ENCODE peak calls at places on chromosomes 11 and 22, in four cellular contexts. One of them, this sample, is unnamed.

GRCh38 chr11:45133871-45134270 is 12.6 kb upstream of the PRDM11 start:
- DNase-seq in NB4: no peak
- DNase-seq in fibroblast of mammary gland: no peak
- DNase-seq in stomach: no peak
- DNase-seq in this sample: no peak

GRCh38 chr11:8709002-8709672 is 26.5 kb downstream of the RPL27A start:
- DNase-seq in NB4: no peak
- DNase-seq in fibroblast of mammary gland: peak
- DNase-seq in stomach: peak
- DNase-seq in this sample: peak

GRCh38 chr11:64103377-64103985 is 62.4 kb downstream of the MACROD1 start:
- DNase-seq in NB4: no peak
- DNase-seq in fibroblast of mammary gland: no peak
- DNase-seq in stomach: no peak
- DNase-seq in this sample: no peak

GRCh38 chr11:35141538-35141937 is 2.6 kb downstream of the CD44 start:
- DNase-seq in NB4: peak
- DNase-seq in fibroblast of mammary gland: no peak
- DNase-seq in stomach: peak
- DNase-seq in this sample: no peak

GRCh38 chr22:25563757-25564319 is 637 bp upstream of the GRK3 start:
- DNase-seq in NB4: peak
- DNase-seq in fibroblast of mammary gland: no peak
- DNase-seq in stomach: no peak
- DNase-seq in this sample: no peak

GRCh38 chr22:31504282-31504681 is 7.9 kb downstream of the SFI1 start:
- DNase-seq in NB4: no peak
- DNase-seq in fibroblast of mammary gland: peak
- DNase-seq in stomach: no peak
- DNase-seq in this sample: no peak

GRCh38 chr22:41699264-41700104 is at the start of gene MEI1:
- DNase-seq in NB4: no peak
- DNase-seq in fibroblast of mammary gland: peak
- DNase-seq in stomach: peak
- DNase-seq in this sample: no peak

GRCh38 chr11:69335010-69335409 is 41.1 kb downstream of the MYEOV start:
- DNase-seq in NB4: no peak
- DNase-seq in fibroblast of mammary gland: no peak
- DNase-seq in stomach: peak
- DNase-seq in this sample: no peak

GRCh38 chr11:120518356-120518755 is 6.8 kb downstream of the GRIK4 start:
- DNase-seq in NB4: no peak
- DNase-seq in fibroblast of mammary gland: no peak
- DNase-seq in stomach: no peak
- DNase-seq in this sample: no peak

GRCh38 chr11:133175111-133175510 is 357.2 kb downstream of the OPCML start:
- DNase-seq in NB4: no peak
- DNase-seq in fibroblast of mammary gland: no peak
- DNase-seq in stomach: no peak
- DNase-seq in this sample: no peak

GRCh38 chr11:127670372-127670771 is 669.8 kb upstream of the KIRREL3 start:
- DNase-seq in NB4: no peak
- DNase-seq in fibroblast of mammary gland: no peak
- DNase-seq in stomach: no peak
- DNase-seq in this sample: no peak

GRCh38 chr11:44319552-44320288 is 9.8 kb upstream of the ALX4 start:
- DNase-seq in NB4: peak
- DNase-seq in fibroblast of mammary gland: no peak
- DNase-seq in stomach: no peak
- DNase-seq in this sample: no peak

GRCh38 chr11:69320756-69321741 is 27.1 kb downstream of the MYEOV start:
- DNase-seq in NB4: no peak
- DNase-seq in fibroblast of mammary gland: peak
- DNase-seq in stomach: no peak
- DNase-seq in this sample: no peak

GRCh38 chr11:12767022-12767421 is 92.8 kb downstream of the TEAD1 start:
- DNase-seq in NB4: no peak
- DNase-seq in fibroblast of mammary gland: peak
- DNase-seq in stomach: no peak
- DNase-seq in this sample: no peak

GRCh38 chr22:17269607-17270261 is 50.5 kb upstream of the ADA2 start:
- DNase-seq in NB4: no peak
- DNase-seq in fibroblast of mammary gland: no peak
- DNase-seq in stomach: no peak
- DNase-seq in this sample: no peak

GRCh38 chr22:44202261-44202789 is 21.6 kb downstream of the PARVG start:
- DNase-seq in NB4: no peak
- DNase-seq in fibroblast of mammary gland: peak
- DNase-seq in stomach: no peak
- DNase-seq in this sample: peak

GRCh38 chr22:39856588-39856987 is 37.0 kb downstream of the ENTHD1 start:
- DNase-seq in NB4: no peak
- DNase-seq in fibroblast of mammary gland: no peak
- DNase-seq in stomach: no peak
- DNase-seq in this sample: no peak

GRCh38 chr22:39852799-39853198 is 40.8 kb downstream of the ENTHD1 start:
- DNase-seq in NB4: no peak
- DNase-seq in fibroblast of mammary gland: no peak
- DNase-seq in stomach: no peak
- DNase-seq in this sample: no peak
- H3K4me3 ChIP-seq in NB4: no peak
- H3K4me3 ChIP-seq in fibroblast of mammary gland: no peak
- H3K4me3 ChIP-seq in stomach: no peak
- H3K4me3 ChIP-seq in this sample: no peak

GRCh38 chr11:129321076-129321475 is 54.6 kb upstream of the BARX2 start:
- DNase-seq in NB4: no peak
- DNase-seq in fibroblast of mammary gland: no peak
- DNase-seq in stomach: no peak
- DNase-seq in this sample: no peak

GRCh38 chr11:129324533-129325175 is 51.0 kb upstream of the BARX2 start:
- DNase-seq in NB4: peak
- DNase-seq in fibroblast of mammary gland: peak
- DNase-seq in stomach: peak
- DNase-seq in this sample: no peak

GRCh38 chr11:129322941-129323340 is 52.7 kb upstream of the BARX2 start:
- DNase-seq in NB4: no peak
- DNase-seq in fibroblast of mammary gland: no peak
- DNase-seq in stomach: no peak
- DNase-seq in this sample: no peak

GRCh38 chr11:129326921-129327320 is 48.7 kb upstream of the BARX2 start:
- DNase-seq in NB4: no peak
- DNase-seq in fibroblast of mammary gland: no peak
- DNase-seq in stomach: no peak
- DNase-seq in this sample: no peak

DNA sequence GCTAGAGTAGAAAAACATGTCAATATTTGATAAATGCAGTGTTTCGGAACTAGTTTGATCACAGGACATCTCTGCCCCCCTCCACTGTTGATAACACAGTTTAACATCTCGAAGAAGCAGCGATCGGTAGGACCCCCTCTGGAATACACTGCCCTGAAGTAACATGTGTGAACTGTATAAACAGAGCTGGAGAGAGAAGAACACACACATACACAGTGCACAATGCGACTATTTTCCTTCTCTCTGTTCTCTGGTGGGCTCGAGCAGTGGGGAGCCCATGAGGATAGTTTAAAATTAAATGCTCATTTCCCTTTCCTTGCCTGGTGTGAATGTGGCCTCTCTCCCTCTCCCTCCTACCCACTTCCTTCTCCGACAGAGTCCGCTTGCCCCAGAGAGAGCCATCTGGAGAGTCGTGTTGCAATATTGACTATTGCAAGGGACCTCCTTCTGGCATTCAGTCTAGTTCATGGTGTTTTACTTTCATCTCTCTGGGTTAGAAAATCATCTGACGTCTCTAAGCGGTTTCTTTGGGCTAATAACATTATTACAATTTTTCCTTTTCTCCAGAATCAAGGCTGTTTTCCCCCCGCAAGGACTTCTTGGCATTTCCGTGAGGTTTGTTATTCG is 51.6 kb upstream of the BARX2 start:
- DNase-seq in NB4: peak
- DNase-seq in fibroblast of mammary gland: peak
- DNase-seq in stomach: peak
- DNase-seq in this sample: no peak
- H3K4me3 ChIP-seq in NB4: no peak
- H3K4me3 ChIP-seq in fibroblast of mammary gland: no peak
- H3K4me3 ChIP-seq in stomach: no peak
- H3K4me3 ChIP-seq in this sample: no peak

DNA sequence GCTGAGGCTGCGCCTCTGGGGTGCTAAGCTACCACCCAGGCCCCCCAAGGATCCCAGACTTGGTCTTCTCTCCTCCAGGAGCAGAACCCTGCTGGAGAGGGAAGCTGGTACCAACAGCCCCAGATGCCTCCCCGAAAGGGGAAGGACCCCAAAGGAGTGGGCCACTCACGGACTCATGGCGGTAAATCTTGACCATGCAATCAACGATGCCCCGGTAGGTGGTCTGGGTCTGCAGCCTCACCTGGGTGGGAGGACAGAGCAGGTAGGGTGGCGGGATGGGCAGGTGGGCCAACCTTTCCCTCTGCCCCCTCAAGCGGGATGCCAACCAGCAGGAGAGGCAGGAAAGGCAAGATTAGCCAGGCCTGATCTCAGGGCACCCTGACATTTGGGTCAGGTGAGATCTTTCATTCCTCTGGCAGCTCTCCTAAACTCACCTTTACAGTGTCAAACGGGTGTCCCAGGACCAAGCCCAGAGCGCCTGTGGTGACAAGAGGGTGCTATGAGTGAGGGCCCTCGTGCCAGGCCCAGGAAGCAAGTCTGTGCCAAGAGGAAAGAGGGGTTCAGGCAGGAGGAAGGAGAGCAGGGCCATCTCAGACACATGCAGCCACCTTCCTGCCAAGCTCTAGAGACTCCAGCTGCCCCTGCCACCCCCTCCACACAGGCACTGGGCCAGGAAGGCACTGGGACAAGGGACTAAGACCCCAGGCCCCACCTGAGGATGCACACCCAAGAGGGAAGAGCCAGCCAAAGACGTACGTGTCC is 2.6 kb downstream of the SLC25A45 start:
- DNase-seq in NB4: no peak
- DNase-seq in fibroblast of mammary gland: no peak
- DNase-seq in stomach: no peak
- DNase-seq in this sample: no peak
- H3K4me3 ChIP-seq in NB4: no peak
- H3K4me3 ChIP-seq in fibroblast of mammary gland: no peak
- H3K4me3 ChIP-seq in stomach: no peak
- H3K4me3 ChIP-seq in this sample: no peak

DNA sequence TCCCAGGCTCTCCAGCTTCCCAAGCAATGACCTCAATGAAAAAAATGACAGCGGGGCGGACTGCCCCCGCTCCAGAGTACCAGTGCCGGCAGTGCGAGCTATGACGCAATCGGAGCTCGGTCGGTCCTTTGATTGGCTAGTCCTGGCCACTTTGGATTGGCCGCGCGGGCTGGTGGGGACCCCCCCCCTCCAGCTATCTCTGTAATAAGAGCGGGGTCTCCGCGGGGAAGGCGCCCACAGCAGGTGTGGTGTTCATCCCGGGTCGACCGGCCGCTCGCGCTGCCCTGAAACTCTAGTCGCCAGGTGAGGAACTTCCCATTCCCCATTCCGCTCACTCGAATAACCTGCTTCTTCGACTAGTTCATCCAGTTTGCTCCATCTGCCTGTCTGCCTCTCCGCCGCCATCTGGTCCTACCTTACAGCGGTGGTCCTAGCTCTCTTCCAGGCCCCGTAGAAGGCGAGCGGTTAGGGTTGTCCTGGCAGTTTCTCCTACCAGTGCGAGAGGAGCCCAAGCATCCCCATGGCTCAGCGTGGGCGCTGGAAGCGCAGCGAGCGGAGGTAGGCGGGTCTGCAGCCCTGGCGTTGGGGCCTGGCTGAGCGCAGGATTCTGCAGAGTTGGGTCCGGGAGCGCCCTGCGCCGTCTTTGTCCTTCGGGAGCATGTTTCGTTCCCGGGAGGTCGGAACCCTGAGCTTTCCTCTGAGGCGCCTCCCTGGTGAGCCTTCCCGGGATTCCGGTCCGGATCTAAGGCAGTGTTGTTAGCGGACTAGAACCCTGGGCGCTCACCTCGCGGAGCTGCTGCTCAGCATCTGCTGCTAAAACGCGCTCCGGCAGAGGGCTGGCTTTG is at the start of gene CALCB:
- DNase-seq in NB4: no peak
- DNase-seq in fibroblast of mammary gland: peak
- DNase-seq in stomach: no peak
- DNase-seq in this sample: no peak
- H3K4me3 ChIP-seq in NB4: no peak
- H3K4me3 ChIP-seq in fibroblast of mammary gland: peak
- H3K4me3 ChIP-seq in stomach: peak
- H3K4me3 ChIP-seq in this sample: peak

This sample was measured in AG04449.